ENCODE peak calls at places on chromosome 3, in six cellular contexts. V is hepatic stellate cell, N is smooth muscle cell of the brain vasculature, G is ELF-1, C is OCI-LY7, A is SK-N-SH. E is an unnamed sample.

GRCh38 chr3:61181874-61182273 is 69.4 kb downstream of the FHIT start:
- DNase-seq in V (no peak), N (peak; percentile 47), C (no peak), G (no peak), A (no peak), E (peak; percentile 20)

GRCh38 chr3:7847521-7847920 is 654.1 kb upstream of the LMCD1 start:
- DNase-seq in A (no peak), G (no peak), C (no peak), V (no peak), N (no peak), E (peak; percentile 14)

GRCh38 chr3:27716309-27716708 is 5.8 kb downstream of the EOMES start:
- DNase-seq in N (no peak), G (no peak), C (no peak), A (no peak), V (no peak), E (peak; percentile 59)

GRCh38 chr3:9404680-9405079 is 7.3 kb downstream of the SETD5 start:
- DNase-seq in A (peak; percentile 20), C (no peak), N (no peak), G (no peak), V (no peak), E (no peak)

GRCh38 chr3:193727089-193727488 is 134.1 kb downstream of the OPA1 start:
- DNase-seq in N (no peak), G (no peak), C (no peak), A (no peak), V (no peak), E (no peak)

GRCh38 chr3:196406806-196407470 is 25.3 kb downstream of the UBXN7 start:
- DNase-seq in G (no peak), C (no peak), V (peak; percentile 82), N (no peak), A (peak; percentile 42), E (peak; percentile 19)

GRCh38 chr3:65439641-65440040 is 599.1 kb downstream of the MAGI1 start:
- DNase-seq in N (peak; percentile 29), G (peak; percentile 84), V (peak; percentile 51), C (peak; percentile 25), A (peak; percentile 60), E (peak; percentile 87)

GRCh38 chr3:10667269-10667668 is 148.8 kb upstream of the SLC6A11 start:
- DNase-seq in N (no peak), A (no peak), V (no peak), G (no peak), C (no peak), E (no peak)

GRCh38 chr3:185070491-185071335 is 82.1 kb downstream of the C3orf70 start:
- DNase-seq in C (no peak), V (peak; percentile 53), G (peak; percentile 78), A (peak; percentile 72), N (no peak), E (peak; percentile 85)

GRCh38 chr3:17313746-17314145 is 428.7 kb downstream of the TBC1D5 start:
- DNase-seq in G (peak; percentile 2), C (no peak), N (no peak), A (no peak), V (no peak), E (peak; percentile 65)

GRCh38 chr3:13161021-13161759 is 88.0 kb upstream of the IQSEC1 start:
- DNase-seq in G (peak; percentile 30), V (no peak), A (peak; percentile 64), C (no peak), N (peak; percentile 15), E (peak; percentile 63)

GRCh38 chr3:142973217-142974009 is 9.9 kb upstream of the PAQR9 start:
- DNase-seq in V (no peak), A (no peak), C (no peak), N (no peak), G (no peak), E (no peak)

GRCh38 chr3:30597131-30597768 is 9.2 kb upstream of the TGFBR2 start:
- DNase-seq in C (no peak), A (no peak), N (no peak), G (no peak), V (no peak), E (no peak)

GRCh38 chr3:72763751-72764440 is 84.3 kb downstream of the SHQ1 start:
- DNase-seq in C (no peak), N (no peak), V (no peak), A (no peak), G (no peak), E (no peak)

E was measured in mesendoderm.